ENCODE peak calls at places on chromosome 9, in seven cellular contexts. K is WTC11, A is breast epithelium, B is prostate gland, C is hepatic stellate cell, Y is fibroblast of the aortic adventitia, X is fibroblast of lung. V is an unnamed sample.

GRCh38 chr9:2017459-2018161 is 2.5 kb downstream of the SMARCA2 start:
- DNase-seq in K (peak), A (peak), B (peak), C (peak), Y (peak), X (peak), V (peak)

GRCh38 chr9:5529683-5530221 is 19.4 kb downstream of the PDCD1LG2 start:
- DNase-seq in K (no peak), A (no peak), B (no peak), C (no peak), Y (no peak), X (peak), V (no peak)

GRCh38 chr9:124671861-124672260 is 99.2 kb downstream of the NR6A1 start:
- DNase-seq in K (no peak), A (no peak), B (no peak), C (no peak), Y (no peak), X (no peak), V (no peak)

GRCh38 chr9:88741335-88741734 is 206.4 kb downstream of the NXNL2 start:
- DNase-seq in K (peak), A (no peak), B (no peak), C (no peak), Y (no peak), X (no peak), V (no peak)

GRCh38 chr9:117775576-117775975 is 71.4 kb downstream of the TLR4 start:
- DNase-seq in K (no peak), A (no peak), B (no peak), C (no peak), Y (no peak), X (no peak), V (no peak)

GRCh38 chr9:90864779-90865178 is 63.2 kb downstream of the SYK start:
- DNase-seq in K (no peak), A (no peak), B (no peak), C (no peak), Y (no peak), X (no peak), V (no peak)

GRCh38 chr9:13513262-13513661 is 233.8 kb upstream of the MPDZ start:
- DNase-seq in K (no peak), A (no peak), B (no peak), C (no peak), Y (peak), X (no peak), V (no peak)

GRCh38 chr9:3040761-3041160 is 196.9 kb upstream of the PUM3 start:
- DNase-seq in K (no peak), A (no peak), B (no peak), C (no peak), Y (no peak), X (no peak), V (no peak)

GRCh38 chr9:106421772-106422171 is 441.2 kb upstream of the ZNF462 start:
- DNase-seq in K (no peak), A (no peak), B (no peak), C (no peak), Y (no peak), X (no peak), V (no peak)

GRCh38 chr9:128056086-128056485 is 11.0 kb downstream of the NAIF1 start:
- DNase-seq in K (no peak), A (no peak), B (no peak), C (no peak), Y (no peak), X (no peak), V (no peak)

GRCh38 chr9:32518276-32518675 is 7.7 kb downstream of the RIGI start:
- DNase-seq in K (no peak), A (no peak), B (no peak), C (no peak), Y (no peak), X (no peak), V (no peak)

GRCh38 chr9:130296783-130297055 is 31.2 kb downstream of the HMCN2 start:
- DNase-seq in K (no peak), A (no peak), B (no peak), C (no peak), Y (no peak), X (no peak), V (no peak)

GRCh38 chr9:81535542-81536241 is 153.7 kb downstream of the TLE1 start:
- DNase-seq in K (no peak), A (no peak), B (no peak), C (no peak), Y (peak), X (peak), V (peak)

GRCh38 chr9:114516913-114517312 is 11.6 kb upstream of the WHRN start:
- DNase-seq in K (no peak), A (no peak), B (no peak), C (no peak), Y (no peak), X (peak), V (no peak)